ENCODE peak calls at places on chromosomes 16 and 17, in nine cellular contexts. N is BE2C; J is stimulated activated CD4-positive, alpha-beta T cell treated with anti-CD3 and anti-CD28 coated beads, Interleukin-4, amount 100 ng/mL, for 4 hours; T is CD4-positive, CD25-positive, alpha-beta regulatory T cell; H is GM12865; L is DMS 273 treated with DMSO at 0.1 percent for 48 hours; P is germinal center; B is endothelial cell; Y is heart right ventricle. I is an unnamed sample.

GRCh38 chr17:41013181-41013580 is 4.3 kb upstream of the KRTAP3-1 start:
- DNase-seq in N (no peak), J (no peak), T (no peak), H (no peak), L (no peak), P (no peak), B (no peak), Y (no peak), I (no peak)

GRCh38 chr17:51397361-51398127 is 137.2 kb downstream of the UTP18 start:
- DNase-seq in N (no peak), J (no peak), T (no peak), H (no peak), L (no peak), P (no peak), B (no peak), Y (no peak), I (no peak)

GRCh38 chr17:49000943-49001342 is 3.8 kb downstream of the IGF2BP1 start:
- DNase-seq in N (no peak), J (no peak), T (no peak), H (no peak), L (no peak), P (no peak), B (no peak), Y (no peak), I (no peak)

GRCh38 chr16:31228206-31228605 is 11.3 kb upstream of the PYDC1 start:
- DNase-seq in N (no peak), J (no peak), T (no peak), H (no peak), L (no peak), P (no peak), B (no peak), Y (no peak), I (no peak)

GRCh38 chr17:46877466-46877865 is 26.1 kb downstream of the WNT9B start:
- DNase-seq in N (no peak), J (no peak), T (peak; percentile 10), H (no peak), L (no peak), P (no peak), B (no peak), Y (peak; percentile 33), I (no peak)

GRCh38 chr16:66846831-66847230 is 2.6 kb downstream of the CA7 start:
- DNase-seq in N (no peak), J (no peak), T (no peak), H (no peak), L (no peak), P (no peak), B (no peak), Y (no peak), I (no peak)

GRCh38 chr16:85123891-85124635 is 11.8 kb upstream of the CIBAR2 start:
- DNase-seq in N (no peak), J (no peak), T (no peak), H (no peak), L (no peak), P (no peak), B (no peak), Y (peak; percentile 72), I (peak; percentile 32)

GRCh38 chr16:57647136-57647875 is 18.9 kb downstream of the ADGRG1 start:
- DNase-seq in N (no peak), J (no peak), T (no peak), H (peak; percentile 41), L (no peak), P (no peak), B (no peak), Y (no peak), I (no peak)

GRCh38 chr16:49458656-49459445 is 85.2 kb downstream of the C16orf78 start:
- DNase-seq in N (no peak), J (no peak), T (no peak), H (no peak), L (no peak), P (no peak), B (no peak), Y (no peak), I (no peak)

GRCh38 chr17:71438631-71439146 is 682.1 kb upstream of the SOX9 start:
- DNase-seq in N (peak; percentile 54), J (no peak), T (no peak), H (no peak), L (no peak), P (no peak), B (no peak), Y (no peak), I (no peak)

I was measured in Karpas-422.